ENCODE peak calls at places on chromosome 12, in seven cellular contexts. F, B, Z, Q, S, E and N are unnamed samples.

GRCh38 chr12:24884911-24885310 is 64.0 kb downstream of the BCAT1 start:
- DNase-seq in F (no peak), S (no peak), Z (no peak), E (no peak), Q (no peak), B (no peak), N (no peak)

GRCh38 chr12:103969391-103969790 is 3.7 kb downstream of the TDG start:
- DNase-seq in S (no peak), Q (no peak), Z (no peak), E (no peak), B (no peak), F (no peak), N (no peak)

GRCh38 chr12:56994231-56994746 is 12.1 kb downstream of the ZBTB39 start:
- DNase-seq in Q (no peak), Z (peak), E (no peak), S (no peak), B (no peak), F (no peak), N (no peak)

GRCh38 chr12:109539508-109539907 is 33.8 kb downstream of the MMAB start:
- DNase-seq in S (no peak), Z (no peak), E (no peak), Q (no peak), B (no peak), F (no peak), N (no peak)

GRCh38 chr12:45421736-45422135 is 205.8 kb downstream of the ANO6 start:
- DNase-seq in F (no peak), Q (no peak), S (no peak), Z (no peak), E (no peak), B (no peak), N (no peak)

GRCh38 chr12:28089363-28089762 is 100.9 kb upstream of the CCDC91 start:
- DNase-seq in Z (no peak), S (no peak), B (no peak), E (no peak), Q (no peak), F (peak), N (no peak)

GRCh38 chr12:96861656-96862055 is 45.4 kb upstream of the NEDD1 start:
- DNase-seq in B (no peak), S (no peak), E (no peak), Z (no peak), Q (no peak), F (no peak), N (no peak)

GRCh38 chr12:93299262-93299846 is 78.4 kb upstream of the NUDT4 start:
- DNase-seq in F (peak), Z (no peak), E (no peak), B (no peak), Q (no peak), S (no peak), N (no peak)

GRCh38 chr12:70185301-70185700 is 57.9 kb upstream of the CNOT2 start:
- DNase-seq in F (no peak), S (no peak), Z (no peak), B (no peak), E (no peak), Q (no peak), N (peak)

GRCh38 chr12:65643171-65643570 is 181.1 kb upstream of the HMGA2 start:
- DNase-seq in E (no peak), S (no peak), F (no peak), B (no peak), Z (no peak), Q (no peak), N (no peak)

GRCh38 chr12:108054496-108054895 is 74.6 kb upstream of the WSCD2 start:
- DNase-seq in E (no peak), S (no peak), F (no peak), Z (no peak), Q (no peak), B (no peak), N (no peak)

GRCh38 chr12:53418221-53418620 is 5.4 kb upstream of the AMHR2 start:
- DNase-seq in E (no peak), B (no peak), F (no peak), Q (peak), S (no peak), Z (no peak), N (no peak)

GRCh38 chr12:78966926-78967325 is 102.4 kb downstream of the SYT1 start:
- DNase-seq in E (no peak), Q (no peak), F (no peak), S (no peak), B (no peak), Z (no peak), N (no peak)

GRCh38 chr12:130603566-130603965 is 112.5 kb downstream of the RIMBP2 start:
- DNase-seq in Z (no peak), S (no peak), F (no peak), B (no peak), E (no peak), Q (no peak), N (no peak)

GRCh38 chr12:132108211-132108832 is 35.8 kb downstream of the DDX51 start:
- DNase-seq in S (no peak), F (no peak), Z (no peak), E (no peak), Q (no peak), B (no peak), N (no peak)

GRCh38 chr12:42162198-42162597 is 17.5 kb upstream of the GXYLT1 start:
- DNase-seq in Q (no peak), Z (no peak), F (no peak), B (no peak), E (no peak), S (no peak), N (no peak)

GRCh38 chr12:130713581-130713991 is 2.5 kb downstream of the RIMBP2 start:
- DNase-seq in E (peak), B (no peak), Z (peak), S (no peak), F (no peak), Q (no peak), N (no peak)

GRCh38 chr12:20946732-20947131 is 136.2 kb downstream of the SLCO1B3 start:
- DNase-seq in S (no peak), F (no peak), B (no peak), Q (peak), E (no peak), Z (no peak), N (no peak)

GRCh38 chr12:105204916-105205315 is 31.1 kb downstream of the APPL2 start:
- DNase-seq in E (no peak), S (no peak), Z (no peak), Q (no peak), F (no peak), B (no peak), N (no peak)

GRCh38 chr12:56635539-56636117 is 5.5 kb upstream of the BAZ2A start:
- DNase-seq in Q (no peak), Z (no peak), B (peak), E (peak), S (no peak), F (no peak), N (no peak)